ENCODE peak calls at places on chromosomes 4 and X, in seven cellular contexts. S is activated T-cell treated with anti-CD3 and anti-CD28 coated beads, Interleukin-2, amount 50 U/mL, for 72 hours; Y is Right ventricle myocardium superior; G is ACHN; J is activated CD4-positive, alpha-beta T cell treated with anti-CD3 and anti-CD28 coated beads, Interleukin-2, amount 10 ng/mL, durations not matched to agents 24 days and 14 days; I is endothelial cell of umbilical vein; M is HT1080. E is an unnamed sample.

GRCh38 chr4:25925486-25926201 is 11.6 kb downstream of the SMIM20 start:
- DNase-seq in S (peak; percentile 34), Y (peak; percentile 65), G (peak; percentile 33), J (peak; percentile 68), I (peak; percentile 29), M (no peak), E (peak; percentile 58)

GRCh38 chrX:22634751-22635150 is 362.0 kb downstream of the CBLL2 start:
- DNase-seq in S (no peak), Y (no peak), G (no peak), J (no peak), I (no peak), M (no peak), E (no peak)

GRCh38 chrX:100973411-100973810 is 3.9 kb downstream of the ARL13A start:
- DNase-seq in S (no peak), Y (no peak), G (no peak), J (no peak), I (peak; percentile 63), M (peak; percentile 74), E (no peak)

GRCh38 chr4:6942238-6942800 is 32.7 kb downstream of the TBC1D14 start:
- DNase-seq in S (peak; percentile 31), Y (no peak), G (peak; percentile 91), J (peak; percentile 83), I (peak; percentile 79), M (peak; percentile 91), E (peak; percentile 50)

GRCh38 chrX:44344194-44344593 is 722 bp upstream of the EFHC2 start:
- DNase-seq in S (peak; percentile 60), Y (peak; percentile 41), G (no peak), J (peak; percentile 82), I (no peak), M (no peak), E (no peak)

GRCh38 chr4:151797853-151798252 is 37.0 kb upstream of the GATB start:
- DNase-seq in S (no peak), Y (no peak), G (no peak), J (no peak), I (no peak), M (no peak), E (no peak)

GRCh38 chrX:154368630-154369452 is 5.6 kb downstream of the FLNA start:
- DNase-seq in S (peak; percentile 95), Y (peak; percentile 83), G (peak; percentile 70), J (peak; percentile 95), I (peak; percentile 74), M (peak; percentile 97), E (no peak)

GRCh38 chr4:4461850-4462249 is 74.9 kb downstream of the NSG1 start:
- DNase-seq in S (no peak), Y (no peak), G (no peak), J (no peak), I (no peak), M (no peak), E (no peak)

GRCh38 chr4:139368990-139369389 is 66.7 kb upstream of the NDUFC1 start:
- DNase-seq in S (no peak), Y (no peak), G (no peak), J (no peak), I (peak; percentile 83), M (no peak), E (no peak)

GRCh38 chr4:55509272-55509671 is 37.4 kb downstream of the CLOCK start:
- DNase-seq in S (no peak), Y (no peak), G (no peak), J (no peak), I (no peak), M (peak; percentile 4), E (no peak)

GRCh38 chrX:64394059-64394873 is 986 bp downstream of the MTMR8 start:
- DNase-seq in S (no peak), Y (no peak), G (no peak), J (no peak), I (no peak), M (peak; percentile 9), E (no peak)

GRCh38 chr4:186092296-186092695 is 12.2 kb upstream of the FAM149A start:
- DNase-seq in S (no peak), Y (no peak), G (no peak), J (no peak), I (no peak), M (no peak), E (no peak)

GRCh38 chrX:57771689-57772088 is 91.6 kb upstream of the NLRP2B start:
- DNase-seq in S (no peak), Y (no peak), G (no peak), J (no peak), I (no peak), M (peak; percentile 3), E (no peak)

GRCh38 chr4:25879587-25879986 is 16.8 kb upstream of the SEL1L3 start:
- DNase-seq in S (no peak), Y (no peak), G (no peak), J (no peak), I (no peak), M (no peak), E (no peak)

GRCh38 chr4:108644237-108644636 is 6.2 kb upstream of the OSTC start:
- DNase-seq in S (no peak), Y (no peak), G (no peak), J (no peak), I (peak; percentile 61), M (peak; percentile 82), E (no peak)

GRCh38 chr4:183205682-183206081 is 106.6 kb downstream of the WWC2 start:
- DNase-seq in S (no peak), Y (no peak), G (no peak), J (no peak), I (no peak), M (no peak), E (no peak)

GRCh38 chr4:88792268-88792781 is 94.7 kb upstream of the NAP1L5 start:
- DNase-seq in S (no peak), Y (no peak), G (peak; percentile 68), J (no peak), I (no peak), M (peak; percentile 62), E (no peak)

GRCh38 chr4:17781072-17781830 is at the start of gene FAM184B:
- DNase-seq in S (peak; percentile 7), Y (no peak), G (peak; percentile 4), J (no peak), I (peak; percentile 5), M (no peak), E (no peak)

GRCh38 chrX:134470013-134470412 is 10.0 kb downstream of the HPRT1 start:
- DNase-seq in S (no peak), Y (no peak), G (no peak), J (no peak), I (no peak), M (no peak), E (no peak)

GRCh38 chr4:172168888-172169287 is 355.7 kb downstream of the GALNTL6 start:
- DNase-seq in S (no peak), Y (no peak), G (no peak), J (no peak), I (no peak), M (no peak), E (no peak)

GRCh38 chr4:180664766-180665368 is 1578.3 kb upstream of the TENM3 start:
- DNase-seq in S (peak; percentile 57), Y (peak; percentile 32), G (peak; percentile 79), J (peak; percentile 85), I (peak; percentile 52), M (peak; percentile 73), E (peak; percentile 79)

GRCh38 chr4:117447925-117448324 is 362.5 kb upstream of the TRAM1L1 start:
- DNase-seq in S (peak; percentile 2), Y (no peak), G (no peak), J (peak; percentile 68), I (no peak), M (peak; percentile 35), E (no peak)

GRCh38 chrX:31298881-31299280 is 227.0 kb upstream of the FTHL17 start:
- DNase-seq in S (no peak), Y (no peak), G (no peak), J (no peak), I (no peak), M (no peak), E (no peak)

GRCh38 chr4:68368566-68369473 is 18.9 kb upstream of the YTHDC1 start:
- DNase-seq in S (no peak), Y (no peak), G (peak; percentile 81), J (no peak), I (no peak), M (peak; percentile 33), E (no peak)

GRCh38 chr4:3202836-3203820 is 45.8 kb upstream of the MSANTD1 start:
- DNase-seq in S (peak; percentile 45), Y (no peak), G (no peak), J (peak; percentile 78), I (no peak), M (no peak), E (no peak)

GRCh38 chrX:22192419-22193086 is 80.2 kb upstream of the CBLL2 start:
- DNase-seq in S (peak; percentile 54), Y (peak; percentile 67), G (peak; percentile 61), J (peak; percentile 82), I (peak; percentile 46), M (peak; percentile 62), E (peak; percentile 40)

GRCh38 chr4:30600246-30600645 is 119.9 kb upstream of the PCDH7 start:
- DNase-seq in S (no peak), Y (no peak), G (no peak), J (no peak), I (no peak), M (peak; percentile 68), E (no peak)

GRCh38 chr4:187064033-187064432 is 340.4 kb upstream of the FAT1 start:
- DNase-seq in S (no peak), Y (no peak), G (no peak), J (no peak), I (no peak), M (no peak), E (no peak)

GRCh38 chr4:82380344-82380743 is 6.6 kb upstream of the HNRNPD start:
- DNase-seq in S (no peak), Y (peak; percentile 78), G (no peak), J (no peak), I (no peak), M (no peak), E (peak; percentile 49)

GRCh38 chr4:62618042-62618441 is 1417.9 kb downstream of the ADGRL3 start:
- DNase-seq in S (no peak), Y (no peak), G (no peak), J (no peak), I (no peak), M (no peak), E (no peak)

GRCh38 chr4:52950226-52950625 is 88.1 kb downstream of the RASL11B start:
- DNase-seq in S (no peak), Y (no peak), G (no peak), J (no peak), I (no peak), M (no peak), E (no peak)

GRCh38 chrX:75107863-75108509 is 48.1 kb downstream of the ABCB7 start:
- DNase-seq in S (no peak), Y (peak; percentile 35), G (no peak), J (no peak), I (no peak), M (no peak), E (no peak)

GRCh38 chr4:140246216-140246615 is 92.2 kb upstream of the MAML3 start:
- DNase-seq in S (no peak), Y (no peak), G (no peak), J (no peak), I (no peak), M (no peak), E (no peak)